ENCODE peak calls at places on chromosome 17, in four cellular contexts. N is MCF 10A, B is WTC11, M is fibroblast of mammary gland. O is an unnamed sample.

GRCh38 chr17:42608692-42609181 is 437 bp downstream of the RETREG3 start:
- DNase-seq in B (no peak), M (peak), N (no peak), O (peak)

GRCh38 chr17:81834831-81835267 is at the start of gene PPP1R27:
- DNase-seq in B (no peak), M (no peak), N (no peak), O (no peak)

GRCh38 chr17:79800325-79801155 is 3.7 kb upstream of the CBX8 start:
- DNase-seq in B (peak), N (peak), M (peak), O (peak)

GRCh38 chr17:81102352-81102751 is 63.0 kb upstream of the PVALEF start:
- DNase-seq in B (no peak), M (no peak), N (no peak), O (no peak)

GRCh38 chr17:36673637-36674277 is 72.4 kb downstream of the MRM1 start:
- DNase-seq in B (no peak), N (no peak), M (no peak), O (no peak)

GRCh38 chr17:29630630-29631193 is 8.0 kb upstream of the CORO6 start:
- DNase-seq in B (no peak), N (no peak), M (no peak), O (no peak)

GRCh38 chr17:43599835-43600234 is 53.7 kb upstream of the ETV4 start:
- DNase-seq in N (peak), B (no peak), M (peak), O (peak)

GRCh38 chr17:7383742-7384488 is 3.0 kb downstream of the TNK1 start:
- DNase-seq in N (no peak), B (peak), M (no peak), O (peak)

GRCh38 chr17:73678999-73679398 is 34.8 kb upstream of the SDK2 start:
- DNase-seq in M (no peak), N (no peak), B (no peak), O (no peak)

GRCh38 chr17:75631353-75631752 is 1.9 kb upstream of the SMIM5 start:
- DNase-seq in B (no peak), N (no peak), M (no peak), O (no peak)

GRCh38 chr17:64777413-64778101 is 115.5 kb upstream of the SMURF2 start:
- DNase-seq in B (no peak), M (no peak), N (no peak), O (no peak)

GRCh38 chr17:30958187-30958586 is 12.7 kb upstream of the RNF135 start:
- DNase-seq in N (no peak), M (no peak), B (no peak), O (no peak)

GRCh38 chr17:7955414-7956042 is 23.5 kb downstream of the CNTROB start:
- DNase-seq in N (no peak), M (peak), B (no peak), O (no peak)

GRCh38 chr17:42193216-42194132 is 820 bp downstream of the GHDC start:
- DNase-seq in N (no peak), M (no peak), B (no peak), O (no peak)

GRCh38 chr17:75036643-75037268 is 10.0 kb downstream of the ATP5PD start:
- DNase-seq in N (no peak), B (peak), M (peak), O (peak)

GRCh38 chr17:269616-270514 is 82.7 kb downstream of the RPH3AL start:
- DNase-seq in B (no peak), N (no peak), M (no peak), O (no peak)

GRCh38 chr17:29625037-29625750 is 2.5 kb upstream of the CORO6 start:
- DNase-seq in B (no peak), M (peak), N (peak), O (peak)

GRCh38 chr17:17048106-17048505 is 5.8 kb downstream of the MPRIP start:
- DNase-seq in M (no peak), B (peak), N (no peak), O (no peak)

GRCh38 chr17:15261818-15262290 is 3.3 kb downstream of the PMP22 start:
- DNase-seq in M (no peak), B (peak), N (no peak), O (no peak)

GRCh38 chr17:15262291-15263205 is 2.6 kb downstream of the PMP22 start:
- DNase-seq in N (no peak), M (peak), B (peak), O (peak)

GRCh38 chr17:15263206-15263579 is 1.9 kb downstream of the PMP22 start:
- DNase-seq in B (peak), M (peak), N (peak), O (no peak)

GRCh38 chr17:15260376-15261062 is 4.6 kb downstream of the PMP22 start:
- DNase-seq in M (peak), N (peak), B (peak), O (peak)

DNA sequence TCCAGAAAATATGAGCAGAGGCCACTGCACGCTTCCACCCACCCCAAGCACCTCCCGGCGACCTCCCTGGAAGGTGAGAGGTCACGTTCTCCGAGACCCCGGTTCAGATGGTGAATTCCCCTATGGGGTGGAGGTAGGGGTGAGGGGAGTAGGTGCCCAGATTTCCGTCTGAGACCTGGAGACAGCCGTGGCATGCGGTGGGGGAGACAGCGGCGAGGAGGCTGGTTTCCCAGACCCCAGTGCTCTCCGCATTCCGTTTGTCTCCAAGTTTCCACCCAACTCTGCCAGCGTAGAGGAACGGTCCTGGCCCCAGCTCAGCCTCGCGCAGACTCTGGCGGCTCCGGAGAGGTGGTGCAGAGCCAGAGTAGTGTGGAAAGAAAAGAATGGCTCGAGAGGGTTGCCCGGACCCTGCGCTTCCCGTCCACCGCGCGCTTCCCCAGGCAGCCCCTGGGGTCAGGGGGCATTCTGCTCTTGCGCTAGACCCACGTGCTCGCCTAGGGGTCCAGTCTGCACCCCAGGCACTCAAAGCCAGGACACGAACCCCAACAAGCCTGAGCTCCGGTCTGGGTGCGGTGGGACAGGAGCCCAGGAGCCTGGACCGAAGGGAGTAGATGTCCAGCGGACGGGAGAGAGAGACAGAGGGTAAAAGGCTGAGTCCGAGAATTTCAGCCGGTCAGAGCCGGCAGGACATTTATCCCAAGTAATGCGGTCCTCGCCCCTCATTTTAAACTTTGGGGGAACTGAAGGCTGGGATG is 3.9 kb downstream of the PMP22 start:
- DNase-seq in N (no peak), M (peak), B (peak), O (no peak)
- TF ChIP-seq CTCF in N (no peak), M (peak), B (no peak), O (no peak)

GRCh38 chr17:28318759-28319660 is at the start of gene TMEM97:
- DNase-seq in N (peak), M (peak), B (peak), O (peak)
- TF ChIP-seq CTCF in N (peak), M (peak), B (no peak), O (peak)

DNA sequence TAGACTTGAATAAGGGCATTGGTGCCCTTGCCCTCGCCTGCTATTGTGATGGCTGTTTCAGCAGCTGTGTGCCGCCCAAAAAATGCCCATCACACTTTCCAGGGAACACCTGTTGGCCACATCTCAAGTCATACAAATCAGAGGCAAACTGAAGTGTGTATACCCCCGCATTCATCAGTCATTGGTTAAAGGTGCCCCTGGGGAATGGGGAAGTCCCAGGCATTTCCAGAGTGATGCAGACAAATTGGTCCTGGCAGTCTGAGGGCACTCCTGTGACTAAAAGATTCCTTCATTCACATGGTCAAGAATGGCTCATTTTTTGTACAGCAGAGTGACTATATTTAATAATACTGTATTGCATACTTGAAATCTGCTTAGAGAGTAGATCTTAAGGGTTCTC is 103.0 kb upstream of the TMEM97 start:
- DNase-seq in M (no peak), N (no peak), B (no peak), O (no peak)
- TF ChIP-seq CTCF in M (no peak), N (no peak), B (no peak), O (no peak)

DNA sequence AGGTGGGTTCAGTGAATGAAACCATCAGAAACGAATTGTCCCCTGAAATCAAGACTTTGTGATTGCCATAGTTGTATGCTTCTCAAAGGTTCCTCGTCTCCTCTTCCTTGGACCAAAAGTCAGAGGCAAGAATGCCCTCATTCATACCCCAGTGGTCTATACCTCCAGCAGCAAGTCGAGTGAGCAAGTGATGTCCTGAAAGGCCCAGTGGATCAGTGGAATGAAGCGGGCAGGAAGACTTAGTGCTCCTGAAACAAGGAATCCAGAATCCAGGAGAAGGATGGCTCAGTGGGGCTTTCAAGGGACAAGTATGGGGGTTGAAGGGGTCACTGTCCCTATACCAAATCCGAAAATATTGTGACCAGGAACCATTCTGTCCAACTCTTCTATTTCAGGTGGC is 5.3 kb upstream of the ERBB2 start:
- DNase-seq in B (no peak), N (no peak), M (no peak), O (no peak)
- TF ChIP-seq CTCF in B (no peak), N (no peak), M (no peak), O (no peak)

DNA sequence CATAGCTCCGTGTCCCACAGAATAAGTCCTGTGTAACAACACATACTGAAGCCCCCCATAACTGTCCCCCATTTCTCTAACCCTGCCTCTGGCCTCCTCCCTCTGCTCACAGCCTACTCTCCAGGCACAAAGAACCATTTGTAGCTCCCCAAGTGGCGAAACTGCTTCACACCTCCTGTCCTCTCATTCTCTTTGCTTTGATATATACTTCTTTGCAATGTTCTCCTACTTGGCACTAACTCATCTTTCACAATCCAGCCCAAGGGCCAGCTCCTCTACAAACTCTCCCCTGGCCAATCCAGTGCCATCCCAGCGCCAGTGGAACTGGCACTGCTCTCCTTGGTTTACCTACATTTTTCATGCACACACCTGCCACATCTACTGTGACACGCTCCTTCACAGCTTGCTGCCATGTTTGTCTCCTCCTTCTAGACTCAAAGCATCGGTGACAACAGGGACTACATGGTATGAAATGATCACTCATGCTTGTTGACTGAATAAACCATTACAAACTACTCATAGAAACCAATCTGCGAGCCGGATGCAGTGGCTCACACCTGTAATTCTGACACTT is 12.8 kb downstream of the CYTH1 start:
- DNase-seq in M (no peak), N (peak), B (no peak), O (no peak)
- TF ChIP-seq CTCF in M (no peak), N (no peak), B (no peak), O (peak)

DNA sequence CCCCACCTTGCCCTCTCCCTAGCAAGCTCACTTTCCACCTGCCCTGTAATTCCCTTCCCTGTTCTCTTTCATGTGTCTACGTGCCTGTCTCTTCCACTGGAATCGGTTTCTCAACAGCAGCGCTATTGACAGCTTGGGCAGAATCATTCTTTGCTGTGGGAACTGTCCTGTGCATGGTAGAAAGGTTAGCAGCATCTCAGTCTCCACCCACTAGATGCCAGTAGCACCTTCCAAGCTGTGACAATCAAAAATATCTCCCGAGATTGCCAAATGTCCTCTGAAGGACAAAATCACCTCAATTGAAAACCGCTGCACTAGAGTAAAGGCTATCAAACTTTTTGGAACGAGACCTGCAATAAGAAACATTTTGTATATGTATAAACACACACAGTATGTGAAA is 41.6 kb upstream of the KSR1 start:
- DNase-seq in M (no peak), N (no peak), B (no peak), O (no peak)
- TF ChIP-seq CTCF in M (no peak), N (no peak), B (no peak), O (peak)

GRCh38 chr17:3966720-3967363 is 2.6 kb upstream of the ATP2A3 start:
- DNase-seq in B (no peak), N (no peak), M (no peak), O (no peak)
- TF ChIP-seq CTCF in B (no peak), N (no peak), M (no peak), O (no peak)

DNA sequence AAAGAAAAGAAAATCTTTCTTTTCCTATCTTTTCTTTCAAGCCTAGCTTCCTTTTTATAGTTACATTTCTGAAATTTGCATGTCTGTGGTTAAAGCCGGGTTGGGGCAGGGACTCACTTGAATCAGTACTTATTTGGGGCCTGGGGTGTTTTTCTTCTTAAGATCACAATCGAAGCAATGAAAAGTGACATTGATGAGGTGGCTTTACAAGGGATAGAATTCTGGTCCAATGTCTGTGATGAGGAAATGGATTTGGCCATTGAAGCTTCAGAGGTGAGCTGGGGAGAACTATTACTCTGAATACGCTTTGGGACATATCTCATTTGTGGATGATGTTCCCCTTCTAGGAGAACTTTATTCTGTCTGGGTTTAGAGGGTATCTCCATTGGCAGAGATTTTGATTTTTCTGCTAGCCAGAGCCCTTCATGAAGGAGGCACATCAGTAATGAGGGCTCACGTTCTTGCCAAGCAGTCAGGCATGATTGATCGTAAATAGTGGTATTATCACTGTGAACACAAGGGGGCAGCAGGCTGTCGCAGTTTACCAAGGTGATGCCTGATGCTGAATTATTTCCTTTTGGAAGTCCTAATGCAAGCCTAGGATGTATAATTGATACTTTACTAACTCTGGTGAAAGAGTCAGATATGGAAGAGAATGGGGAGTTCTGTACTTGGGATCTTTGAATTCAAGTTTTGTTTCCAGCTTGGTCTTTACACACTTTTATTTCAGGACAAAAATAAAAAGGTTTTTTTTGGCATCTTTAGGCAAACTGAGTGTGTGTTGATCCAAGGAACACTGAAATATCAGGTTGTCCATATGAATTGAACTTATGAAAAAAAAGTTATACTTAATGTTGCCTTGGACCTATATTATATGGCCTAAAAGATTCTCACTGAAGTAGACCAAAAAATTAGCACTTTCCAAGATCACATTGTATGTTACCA is 14.6 kb downstream of the KPNB1 start:
- DNase-seq in N (peak), M (peak), B (peak), O (peak)
- TF ChIP-seq CTCF in N (peak), M (peak), B (peak), O (peak)

GRCh38 chr17:63573634-63574033 is 23.4 kb downstream of the DCAF7 start:
- DNase-seq in M (peak), N (peak), B (peak), O (no peak)
- TF ChIP-seq CTCF in M (peak), N (peak), B (peak), O (peak)

GRCh38 chr17:60577147-60577925 is 22.7 kb upstream of the PPM1D start:
- DNase-seq in N (peak), M (peak), B (no peak), O (no peak)
- TF ChIP-seq CTCF in N (no peak), M (no peak), B (no peak), O (no peak)